ENCODE peak calls at places on chromosome 9, in nine cellular contexts. One of them, this sample, is unnamed. For H3K4me1 and H3K9me2, the result is how much of the 10 kb centered on the place peaks cover.

GRCh38 chr9:94632736-94633135 is 6.6 kb downstream of the FBP1 start:
- DNase-seq in GM23248: peak
- DNase-seq in PC-3: no peak
- DNase-seq in hepatocyte: no peak
- DNase-seq in HCT116: no peak
- DNase-seq in SK-N-SH: no peak
- DNase-seq in PC-9: no peak
- DNase-seq in MM.1S: no peak
- DNase-seq in GM23338: no peak
- DNase-seq in this sample: no peak

GRCh38 chr9:134757206-134757975 is 115.8 kb downstream of the COL5A1 start:
- DNase-seq in HCT116: no peak
- DNase-seq in SK-N-SH: no peak
- DNase-seq in PC-9: no peak
- DNase-seq in PC-3: no peak
- DNase-seq in hepatocyte: no peak
- DNase-seq in GM23338: no peak
- DNase-seq in MM.1S: no peak
- DNase-seq in GM23248: no peak
- DNase-seq in this sample: peak

GRCh38 chr9:137168907-137169763 is 716 bp downstream of the LRRC26 start:
- DNase-seq in PC-3: peak
- DNase-seq in HCT116: peak
- DNase-seq in hepatocyte: peak
- DNase-seq in PC-9: peak
- DNase-seq in GM23248: peak
- DNase-seq in MM.1S: peak
- DNase-seq in GM23338: peak
- DNase-seq in SK-N-SH: peak
- DNase-seq in this sample: peak

GRCh38 chr9:124130277-124131075 is 118.9 kb downstream of the LHX2 start:
- DNase-seq in SK-N-SH: no peak
- DNase-seq in GM23248: no peak
- DNase-seq in PC-9: no peak
- DNase-seq in MM.1S: no peak
- DNase-seq in HCT116: no peak
- DNase-seq in GM23338: no peak
- DNase-seq in hepatocyte: no peak
- DNase-seq in PC-3: no peak
- DNase-seq in this sample: no peak

GRCh38 chr9:131818089-131818488 is 78.2 kb upstream of the RAPGEF1 start:
- DNase-seq in MM.1S: no peak
- DNase-seq in hepatocyte: no peak
- DNase-seq in GM23248: no peak
- DNase-seq in SK-N-SH: no peak
- DNase-seq in HCT116: no peak
- DNase-seq in GM23338: no peak
- DNase-seq in PC-9: no peak
- DNase-seq in PC-3: no peak
- DNase-seq in this sample: no peak

GRCh38 chr9:131334568-131335105 is 45.1 kb downstream of the PLPP7 start:
- DNase-seq in SK-N-SH: no peak
- DNase-seq in hepatocyte: peak
- DNase-seq in GM23248: peak
- DNase-seq in MM.1S: no peak
- DNase-seq in PC-3: no peak
- DNase-seq in HCT116: no peak
- DNase-seq in PC-9: no peak
- DNase-seq in GM23338: no peak
- DNase-seq in this sample: no peak

GRCh38 chr9:137454145-137454505 is 5.0 kb downstream of the NSMF start:
- DNase-seq in SK-N-SH: peak
- DNase-seq in PC-9: no peak
- DNase-seq in HCT116: no peak
- DNase-seq in GM23248: peak
- DNase-seq in hepatocyte: no peak
- DNase-seq in PC-3: no peak
- DNase-seq in GM23338: peak
- DNase-seq in MM.1S: peak
- DNase-seq in this sample: peak

GRCh38 chr9:100160021-100160420 is 61.0 kb downstream of the INVS start:
- DNase-seq in hepatocyte: no peak
- DNase-seq in PC-3: no peak
- DNase-seq in GM23248: no peak
- DNase-seq in GM23338: no peak
- DNase-seq in MM.1S: no peak
- DNase-seq in HCT116: no peak
- DNase-seq in PC-9: no peak
- DNase-seq in SK-N-SH: no peak
- DNase-seq in this sample: no peak

GRCh38 chr9:23278566-23278965 is 547.5 kb downstream of the ELAVL2 start:
- DNase-seq in HCT116: no peak
- DNase-seq in SK-N-SH: no peak
- DNase-seq in GM23338: no peak
- DNase-seq in MM.1S: no peak
- DNase-seq in hepatocyte: no peak
- DNase-seq in GM23248: no peak
- DNase-seq in PC-3: no peak
- DNase-seq in PC-9: no peak
- DNase-seq in this sample: no peak

GRCh38 chr9:36086442-36086841 is 49.7 kb downstream of the RECK start:
- DNase-seq in SK-N-SH: no peak
- DNase-seq in HCT116: no peak
- DNase-seq in hepatocyte: no peak
- DNase-seq in PC-3: no peak
- DNase-seq in MM.1S: no peak
- DNase-seq in GM23338: no peak
- DNase-seq in GM23248: no peak
- DNase-seq in PC-9: no peak
- DNase-seq in this sample: peak

DNA sequence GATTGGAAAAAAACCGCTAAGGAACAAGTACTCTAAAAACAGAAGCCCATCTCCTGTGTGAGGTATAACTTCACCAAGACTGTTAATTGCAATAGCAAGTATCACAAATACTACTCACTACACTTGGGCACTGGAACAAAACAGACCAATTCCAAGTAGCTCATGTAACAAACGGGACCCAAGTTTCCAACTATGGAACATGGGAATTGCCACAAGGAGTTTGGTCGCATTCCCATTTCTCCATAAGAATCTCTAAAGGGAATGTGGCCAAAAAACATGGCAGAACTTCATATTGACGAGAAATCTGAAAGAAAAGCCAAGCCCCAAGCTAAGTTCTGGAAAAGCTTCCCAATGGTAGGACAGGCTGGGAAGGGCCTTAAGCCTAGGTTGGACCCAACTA is 162.5 kb downstream of the MAPKAP1 start:
- DNase-seq in GM23338: no peak
- DNase-seq in hepatocyte: no peak
- DNase-seq in SK-N-SH: no peak
- DNase-seq in GM23248: no peak
- DNase-seq in HCT116: no peak
- DNase-seq in PC-9: no peak
- DNase-seq in MM.1S: no peak
- DNase-seq in PC-3: no peak
- DNase-seq in this sample: no peak
- H3K4me1 ChIP-seq in GM23338: under half
- H3K4me1 ChIP-seq in hepatocyte: under half
- H3K4me1 ChIP-seq in SK-N-SH: under half
- H3K4me1 ChIP-seq in GM23248: under half
- H3K4me1 ChIP-seq in HCT116: under half
- H3K4me1 ChIP-seq in PC-9: under half
- H3K4me1 ChIP-seq in MM.1S: under half
- H3K4me1 ChIP-seq in PC-3: under half
- H3K4me1 ChIP-seq in this sample: under half

GRCh38 chr9:133125706-133126696 is 5.0 kb upstream of the RALGDS start:
- DNase-seq in PC-3: no peak
- DNase-seq in HCT116: no peak
- DNase-seq in SK-N-SH: peak
- DNase-seq in hepatocyte: no peak
- DNase-seq in PC-9: no peak
- DNase-seq in MM.1S: no peak
- DNase-seq in GM23338: no peak
- DNase-seq in GM23248: peak
- DNase-seq in this sample: no peak
- H3K4me3 ChIP-seq in PC-3: no peak
- H3K4me3 ChIP-seq in HCT116: no peak
- H3K4me3 ChIP-seq in SK-N-SH: no peak
- H3K4me3 ChIP-seq in hepatocyte: no peak
- H3K4me3 ChIP-seq in PC-9: no peak
- H3K4me3 ChIP-seq in MM.1S: no peak
- H3K4me3 ChIP-seq in GM23338: no peak
- H3K4me3 ChIP-seq in GM23248: peak
- H3K4me3 ChIP-seq in this sample: no peak

DNA sequence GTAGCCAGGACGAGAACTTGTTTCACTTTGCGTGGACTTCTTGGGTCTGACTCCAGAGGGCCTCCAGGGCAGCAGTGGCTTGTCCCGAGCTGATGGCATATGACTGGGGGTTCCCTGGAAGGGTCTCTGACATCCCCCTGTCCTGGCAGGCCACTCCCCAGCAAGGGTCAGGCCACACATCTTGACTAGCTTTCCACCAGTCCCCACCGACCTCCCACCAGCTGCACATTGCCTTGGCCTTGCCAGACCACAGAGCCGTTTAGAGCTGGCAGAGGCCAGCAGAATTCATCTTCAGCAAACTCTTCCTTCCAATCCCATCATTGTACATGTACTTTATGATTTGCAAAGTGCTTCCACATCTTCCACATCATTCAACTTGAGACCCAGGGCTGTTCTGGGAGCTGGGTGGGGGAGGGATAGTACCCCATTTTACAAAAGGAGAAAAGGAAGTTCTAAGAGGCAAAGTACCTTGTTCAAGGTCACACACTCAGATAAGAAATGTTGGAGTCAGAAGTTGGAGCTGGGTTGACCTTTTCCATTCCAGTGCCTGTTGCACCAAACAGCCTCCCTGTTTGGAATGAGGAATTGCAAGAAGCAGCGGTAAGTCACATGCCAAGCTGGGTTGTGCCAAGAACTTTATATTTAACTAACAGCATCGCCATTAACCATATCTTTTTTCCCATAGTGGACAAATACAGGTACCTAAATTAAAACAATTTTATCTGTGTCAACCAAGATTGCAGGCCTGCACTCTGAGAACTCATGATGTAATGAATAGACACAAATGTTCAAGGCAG is 25.8 kb upstream of the COL15A1 start:
- DNase-seq in PC-3: no peak
- DNase-seq in hepatocyte: no peak
- DNase-seq in SK-N-SH: no peak
- DNase-seq in PC-9: no peak
- DNase-seq in MM.1S: no peak
- DNase-seq in HCT116: no peak
- DNase-seq in GM23338: no peak
- DNase-seq in GM23248: no peak
- DNase-seq in this sample: no peak
- H3K9me2 ChIP-seq in PC-3: under half
- H3K9me2 ChIP-seq in hepatocyte: under half
- H3K9me2 ChIP-seq in SK-N-SH: under half
- H3K9me2 ChIP-seq in PC-9: under half
- H3K9me2 ChIP-seq in MM.1S: under half
- H3K9me2 ChIP-seq in HCT116: under half
- H3K9me2 ChIP-seq in GM23338: under half
- H3K9me2 ChIP-seq in GM23248: under half
- H3K9me2 ChIP-seq in this sample: under half

DNA sequence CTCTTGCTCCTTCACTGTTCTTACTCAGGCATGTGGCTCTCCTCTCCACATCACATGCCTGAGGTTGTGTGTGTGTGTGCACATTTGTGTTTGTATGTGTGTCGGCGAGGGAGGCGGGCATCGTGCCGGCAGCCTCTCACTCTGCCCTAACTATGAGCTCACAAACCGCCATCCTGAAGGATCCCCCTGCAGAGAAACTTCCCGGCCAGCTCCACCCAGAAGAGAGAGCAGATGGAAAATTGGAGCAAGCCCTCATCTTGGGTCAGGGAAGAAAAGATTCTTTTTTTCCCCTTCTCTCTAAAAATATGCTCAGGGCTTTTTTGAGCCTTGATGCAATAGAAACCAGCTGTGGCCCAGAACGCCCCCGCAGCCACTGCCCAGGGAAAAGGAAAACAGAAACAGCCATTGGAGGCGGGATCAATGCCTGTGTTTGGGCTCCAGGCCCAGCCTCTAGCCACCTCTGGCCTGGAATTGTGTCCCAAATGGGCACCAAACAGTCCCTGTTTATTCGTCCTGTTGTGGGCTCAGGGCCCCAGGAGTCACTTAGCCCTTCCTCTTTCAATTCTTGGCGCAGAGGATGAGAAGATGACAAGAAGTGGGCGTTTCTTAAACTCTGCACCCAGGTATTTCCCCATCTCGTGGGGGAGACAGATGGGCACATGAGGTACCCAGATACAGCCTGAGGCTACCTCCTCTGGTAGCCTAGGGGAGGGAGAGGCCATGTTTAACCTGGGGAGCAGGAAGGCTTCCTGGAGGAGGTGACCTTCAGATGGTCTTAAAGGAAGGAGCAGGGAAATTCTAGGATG is 151.5 kb downstream of the RGS3 start:
- DNase-seq in hepatocyte: peak
- DNase-seq in GM23248: peak
- DNase-seq in HCT116: no peak
- DNase-seq in PC-3: no peak
- DNase-seq in MM.1S: no peak
- DNase-seq in GM23338: no peak
- DNase-seq in SK-N-SH: no peak
- DNase-seq in PC-9: no peak
- DNase-seq in this sample: no peak
- H3K4me1 ChIP-seq in hepatocyte: under half
- H3K4me1 ChIP-seq in GM23248: under half
- H3K4me1 ChIP-seq in HCT116: under half
- H3K4me1 ChIP-seq in PC-3: under half
- H3K4me1 ChIP-seq in MM.1S: under half
- H3K4me1 ChIP-seq in GM23338: under half
- H3K4me1 ChIP-seq in SK-N-SH: under half
- H3K4me1 ChIP-seq in PC-9: under half
- H3K4me1 ChIP-seq in this sample: under half

GRCh38 chr9:91917436-91917835 is 32.6 kb downstream of the ROR2 start:
- DNase-seq in PC-3: no peak
- DNase-seq in GM23338: no peak
- DNase-seq in GM23248: no peak
- DNase-seq in PC-9: no peak
- DNase-seq in MM.1S: no peak
- DNase-seq in HCT116: no peak
- DNase-seq in SK-N-SH: no peak
- DNase-seq in hepatocyte: no peak
- DNase-seq in this sample: no peak
- H3K4me3 ChIP-seq in PC-3: no peak
- H3K4me3 ChIP-seq in GM23338: no peak
- H3K4me3 ChIP-seq in GM23248: no peak
- H3K4me3 ChIP-seq in PC-9: no peak
- H3K4me3 ChIP-seq in MM.1S: no peak
- H3K4me3 ChIP-seq in HCT116: no peak
- H3K4me3 ChIP-seq in SK-N-SH: no peak
- H3K4me3 ChIP-seq in hepatocyte: no peak
- H3K4me3 ChIP-seq in this sample: no peak

GRCh38 chr9:33434317-33435105 is 12.9 kb downstream of the AQP3 start:
- DNase-seq in HCT116: no peak
- DNase-seq in PC-9: no peak
- DNase-seq in SK-N-SH: no peak
- DNase-seq in GM23338: no peak
- DNase-seq in hepatocyte: no peak
- DNase-seq in PC-3: no peak
- DNase-seq in GM23248: no peak
- DNase-seq in MM.1S: no peak
- DNase-seq in this sample: no peak
- H3K9me2 ChIP-seq in HCT116: under half
- H3K9me2 ChIP-seq in PC-9: under half
- H3K9me2 ChIP-seq in SK-N-SH: under half
- H3K9me2 ChIP-seq in GM23338: under half
- H3K9me2 ChIP-seq in hepatocyte: under half
- H3K9me2 ChIP-seq in PC-3: under half
- H3K9me2 ChIP-seq in GM23248: under half
- H3K9me2 ChIP-seq in MM.1S: under half
- H3K9me2 ChIP-seq in this sample: under half